ENCODE peak calls at places on chromosome 10, in ten cellular contexts. Q is fibroblast of lung, D is PC-3, L is OCI-LY7, R is fibroblast of mammary gland, T is A549, B is skeletal muscle cell, F is mucosa of descending colon, O is prostate gland, W is choroid plexus epithelial cell. S is an unnamed sample.

GRCh38 chr10:75430000-75430763 is 1.2 kb upstream of the LRMDA start:
- DNase-seq in Q (no peak), D (no peak), L (peak; percentile 8), R (no peak), T (peak; percentile 38), B (no peak), F (peak; percentile 57), O (peak; percentile 22), W (peak; percentile 21), S (peak; percentile 96)

GRCh38 chr10:127813290-127813689 is 76.3 kb downstream of the FOXI2 start:
- DNase-seq in Q (no peak), D (peak; percentile 30), L (no peak), R (no peak), T (no peak), B (no peak), F (no peak), O (no peak), W (peak; percentile 9), S (no peak)

GRCh38 chr10:16848562-16849154 is 31.4 kb upstream of the RSU1 start:
- DNase-seq in Q (no peak), D (no peak), L (no peak), R (peak; percentile 30), T (no peak), B (no peak), F (no peak), O (no peak), W (no peak), S (no peak)

GRCh38 chr10:16894834-16895233 is 77.6 kb upstream of the RSU1 start:
- DNase-seq in Q (no peak), D (no peak), L (no peak), R (peak; percentile 22), T (no peak), B (no peak), F (no peak), O (no peak), W (no peak), S (no peak)

GRCh38 chr10:70828923-70829322 is 13.2 kb downstream of the SGPL1 start:
- DNase-seq in Q (no peak), D (peak; percentile 98), L (no peak), R (no peak), T (no peak), B (no peak), F (no peak), O (peak; percentile 13), W (no peak), S (no peak)

GRCh38 chr10:19815478-19816419 is 483 bp upstream of the PLXDC2 start:
- DNase-seq in Q (peak; percentile 85), D (no peak), L (no peak), R (peak; percentile 42), T (no peak), B (no peak), F (peak; percentile 85), O (peak; percentile 79), W (peak; percentile 80), S (peak; percentile 37)

GRCh38 chr10:92544296-92544695 is 29.6 kb downstream of the IDE start:
- DNase-seq in Q (no peak), D (peak; percentile 10), L (peak; percentile 9), R (no peak), T (no peak), B (no peak), F (no peak), O (no peak), W (peak; percentile 24), S (no peak)

GRCh38 chr10:20879136-20879535 is 18.0 kb downstream of the NEBL start:
- DNase-seq in Q (no peak), D (peak; percentile 73), L (no peak), R (no peak), T (no peak), B (no peak), F (no peak), O (no peak), W (peak; percentile 48), S (no peak)

GRCh38 chr10:74738985-74739567 is 87.3 kb upstream of the KAT6B start:
- DNase-seq in Q (peak; percentile 21), D (peak; percentile 71), L (peak; percentile 85), R (peak; percentile 21), T (no peak), B (no peak), F (peak; percentile 24), O (no peak), W (peak; percentile 68), S (no peak)

GRCh38 chr10:20836401-20836800 is 60.7 kb downstream of the NEBL start:
- DNase-seq in Q (no peak), D (no peak), L (no peak), R (no peak), T (no peak), B (no peak), F (no peak), O (no peak), W (no peak), S (no peak)

GRCh38 chr10:60367431-60367830 is 22.2 kb downstream of the ANK3 start:
- DNase-seq in Q (no peak), D (no peak), L (no peak), R (no peak), T (no peak), B (no peak), F (no peak), O (no peak), W (no peak), S (no peak)

GRCh38 chr10:102230264-102230860 is 4.3 kb downstream of the ELOVL3 start:
- DNase-seq in Q (peak; percentile 65), D (peak; percentile 55), L (no peak), R (peak; percentile 68), T (peak; percentile 66), B (no peak), F (peak; percentile 54), O (peak; percentile 21), W (peak; percentile 78), S (peak; percentile 45)

GRCh38 chr10:62681211-62681940 is 123.1 kb upstream of the ADO start:
- DNase-seq in Q (no peak), D (no peak), L (peak; percentile 73), R (peak; percentile 18), T (no peak), B (peak; percentile 27), F (peak; percentile 37), O (no peak), W (peak; percentile 2), S (peak; percentile 80)

DNA sequence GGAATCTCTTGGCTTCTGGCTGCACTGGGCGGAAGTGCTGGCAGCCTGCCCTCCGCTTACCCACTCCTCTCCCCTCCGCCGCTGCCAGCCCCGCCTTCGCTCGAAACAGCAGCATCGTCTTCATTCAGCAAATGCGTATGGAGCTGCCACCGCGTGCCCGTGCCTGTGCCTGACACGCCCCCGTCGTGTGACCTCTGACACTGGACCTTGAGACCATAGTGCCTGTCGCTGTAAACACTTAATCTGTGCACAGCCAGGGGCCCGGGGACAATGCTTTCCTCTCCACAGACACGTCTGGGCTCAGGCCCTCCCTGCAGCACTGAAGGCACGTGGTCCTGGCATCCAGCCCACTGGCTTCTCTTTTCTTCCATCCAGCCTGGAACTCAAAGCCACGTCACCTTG is 174.3 kb upstream of the PPP2R2D start:
- DNase-seq in Q (no peak), D (no peak), L (no peak), R (no peak), T (no peak), B (no peak), F (no peak), O (peak; percentile 32), W (no peak), S (peak; percentile 27)
- H3K4me3 ChIP-seq in Q (no peak overlapping the region), D (no peak overlapping the region), L (no peak overlapping the region), R (no peak overlapping the region), T (no peak overlapping the region), B (no peak overlapping the region), F (no peak overlapping the region), O (no peak overlapping the region), W (no peak overlapping the region), S (no peak overlapping the region)

GRCh38 chr10:14601872-14602725 is 172.6 kb downstream of the FAM107B start:
- DNase-seq in Q (peak; percentile 52), D (peak; percentile 75), L (peak; percentile 89), R (peak; percentile 58), T (peak; percentile 61), B (no peak), F (no peak), O (no peak), W (peak; percentile 86), S (peak; percentile 71)
- H3K4me3 ChIP-seq in Q (peak overlapping the region; percentile 87), D (peak overlapping the region; percentile 95), L (peak overlapping the region; percentile 81), R (no peak overlapping the region), T (peak overlapping the region; percentile 98), B (no peak overlapping the region), F (no peak overlapping the region), O (no peak overlapping the region), W (peak overlapping the region; percentile 11), S (peak overlapping the region; percentile 49)

DNA sequence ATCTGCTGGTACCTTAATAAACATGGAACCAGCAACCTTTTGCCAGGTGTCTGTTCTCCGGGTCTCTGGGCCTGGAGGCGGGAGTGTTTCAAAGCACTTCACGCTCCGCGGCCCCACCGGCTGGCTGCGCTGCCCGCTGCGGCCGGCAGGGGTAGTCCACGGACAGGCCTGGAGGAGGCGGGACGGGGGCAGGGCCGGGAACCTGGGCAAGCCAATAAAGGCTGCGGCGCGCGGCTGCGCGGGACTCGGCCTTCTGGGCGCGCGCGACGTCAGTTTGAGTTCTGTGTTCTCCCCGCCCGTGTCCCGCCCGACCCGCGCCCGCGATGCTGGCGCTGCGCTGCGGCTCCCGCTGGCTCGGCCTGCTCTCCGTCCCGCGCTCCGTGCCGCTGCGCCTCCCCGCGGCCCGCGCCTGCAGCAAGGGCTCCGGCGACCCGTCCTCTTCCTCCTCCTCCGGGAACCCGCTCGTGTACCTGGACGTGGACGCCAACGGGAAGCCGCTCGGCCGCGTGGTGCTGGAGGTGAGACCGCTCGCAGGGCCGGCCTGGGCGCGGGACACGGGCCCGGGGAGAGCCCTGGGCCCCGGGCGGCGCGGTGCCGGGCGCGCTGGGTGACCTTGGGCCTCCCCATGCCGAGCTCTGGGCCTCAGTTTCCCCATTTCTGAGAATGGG is at the start of gene PPIF:
- DNase-seq in Q (peak; percentile 90), D (peak; percentile 100), L (peak; percentile 93), R (peak; percentile 87), T (peak; percentile 74), B (peak; percentile 69), F (peak; percentile 98), O (peak; percentile 93), W (peak; percentile 96), S (peak; percentile 92)
- H3K4me3 ChIP-seq in Q (peak within 1 kb of the TSS; percentile 75), D (peak within 1 kb of the TSS; percentile 69), L (peak within 1 kb of the TSS; percentile 96), R (peak within 1 kb of the TSS; percentile 75), T (peak within 1 kb of the TSS; percentile 84), B (peak within 1 kb of the TSS; percentile 74), F (peak within 1 kb of the TSS; percentile 83), O (peak within 1 kb of the TSS; percentile 67), W (peak within 1 kb of the TSS; percentile 76), S (peak within 1 kb of the TSS; percentile 90)

DNA sequence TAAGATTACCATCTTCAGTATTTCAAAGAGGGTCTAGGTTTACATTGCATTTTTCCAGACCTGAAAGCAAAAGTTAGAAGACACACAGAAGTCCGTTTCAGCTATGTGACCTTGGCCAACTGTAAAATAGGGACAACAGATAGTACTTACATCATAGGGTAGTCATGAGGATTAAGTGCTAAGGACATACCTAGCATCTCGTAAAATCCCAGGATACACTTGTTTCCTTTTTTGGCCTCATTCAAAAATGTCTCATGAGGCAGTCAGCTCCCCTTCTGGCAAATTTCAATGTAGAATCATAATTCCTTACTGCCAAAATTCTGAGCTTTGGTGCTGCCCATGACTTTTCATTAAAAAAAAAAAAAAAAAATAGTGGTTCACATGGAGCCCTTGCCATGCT is 6.4 kb upstream of the DUSP5 start:
- DNase-seq in Q (no peak), D (peak; percentile 72), L (no peak), R (peak; percentile 42), T (no peak), B (no peak), F (no peak), O (no peak), W (no peak), S (no peak)
- H3K4me3 ChIP-seq in Q (no peak overlapping the region), D (no peak overlapping the region), L (no peak overlapping the region), R (no peak overlapping the region), T (no peak overlapping the region), B (no peak overlapping the region), F (no peak overlapping the region), O (no peak overlapping the region), W (no peak overlapping the region), S (no peak overlapping the region)

GRCh38 chr10:14995964-14996565 is 36.9 kb downstream of the MEIG1 start:
- DNase-seq in Q (no peak), D (no peak), L (no peak), R (no peak), T (no peak), B (no peak), F (no peak), O (no peak), W (no peak), S (no peak)
- H3K4me3 ChIP-seq in Q (no peak overlapping the region), D (no peak overlapping the region), L (no peak overlapping the region), R (no peak overlapping the region), T (no peak overlapping the region), B (peak overlapping the region; percentile 27), F (no peak overlapping the region), O (no peak overlapping the region), W (peak overlapping the region; percentile 49), S (no peak overlapping the region)